ENCODE peak calls at places on chromosomes 1 and 21, in eight cellular contexts. N is thoracic aorta; M is WERI-Rb-1; B is CD8-positive, alpha-beta memory T cell; H is NT2/D1; Z is brain microvascular endothelial cell; T is PC-3; G is epithelial cell of proximal tubule. E is an unnamed sample.

GRCh38 chr21:32475162-32475812 is 62.8 kb downstream of the EVA1C start:
- DNase-seq in N (no peak), M (no peak), B (no peak), H (no peak), Z (peak), T (peak), G (no peak), E (peak)

GRCh38 chr1:245678866-245679411 is 524.2 kb downstream of the KIF26B start:
- DNase-seq in N (no peak), M (no peak), B (no peak), H (no peak), Z (no peak), T (no peak), G (no peak), E (no peak)

GRCh38 chr1:48790397-48790796 is 13.7 kb upstream of the BEND5 start:
- DNase-seq in N (no peak), M (no peak), B (no peak), H (no peak), Z (no peak), T (no peak), G (no peak), E (no peak)

GRCh38 chr1:200207711-200208126 is 180.2 kb downstream of the NR5A2 start:
- DNase-seq in N (no peak), M (peak), B (no peak), H (no peak), Z (peak), T (peak), G (no peak), E (no peak)

GRCh38 chr1:57115030-57115614 is 149.3 kb upstream of the C8B start:
- DNase-seq in N (no peak), M (peak), B (no peak), H (no peak), Z (no peak), T (no peak), G (no peak), E (no peak)

GRCh38 chr1:207711285-207711684 is 40.6 kb upstream of the CD46 start:
- DNase-seq in N (no peak), M (peak), B (no peak), H (peak), Z (peak), T (peak), G (no peak), E (peak)

GRCh38 chr1:179575497-179576314 is at the start of gene NPHS2:
- DNase-seq in N (no peak), M (no peak), B (no peak), H (no peak), Z (no peak), T (no peak), G (no peak), E (no peak)

GRCh38 chr1:44786138-44786840 is 1.7 kb downstream of the BEST4 start:
- DNase-seq in N (no peak), M (peak), B (peak), H (peak), Z (peak), T (peak), G (no peak), E (peak)

GRCh38 chr1:37096523-37096922 is 62.2 kb upstream of the GRIK3 start:
- DNase-seq in N (no peak), M (peak), B (no peak), H (peak), Z (no peak), T (peak), G (no peak), E (peak)

GRCh38 chr1:243946946-243947345 is 96.9 kb upstream of the AKT3 start:
- DNase-seq in N (no peak), M (peak), B (peak), H (peak), Z (no peak), T (peak), G (no peak), E (peak)

GRCh38 chr21:46155514-46156377 is at the start of gene FTCD:
- DNase-seq in N (no peak), M (peak), B (no peak), H (no peak), Z (no peak), T (no peak), G (no peak), E (no peak)

GRCh38 chr1:157894613-157895012 is 53.0 kb upstream of the CD5L start:
- DNase-seq in N (no peak), M (no peak), B (no peak), H (no peak), Z (no peak), T (no peak), G (no peak), E (no peak)

GRCh38 chr21:37204580-37204979 is 62.6 kb downstream of the VPS26C start:
- DNase-seq in N (no peak), M (no peak), B (no peak), H (no peak), Z (no peak), T (no peak), G (no peak), E (peak)

GRCh38 chr1:89606227-89606945 is 26.5 kb upstream of the LRRC8C start:
- DNase-seq in N (no peak), M (no peak), B (peak), H (no peak), Z (no peak), T (no peak), G (no peak), E (no peak)

GRCh38 chr1:9145714-9146113 is 16.8 kb upstream of the GPR157 start:
- DNase-seq in N (no peak), M (no peak), B (no peak), H (no peak), Z (no peak), T (no peak), G (no peak), E (no peak)

GRCh38 chr1:114695430-114696093 is at the start of gene AMPD1:
- DNase-seq in N (no peak), M (no peak), B (no peak), H (no peak), Z (peak), T (peak), G (no peak), E (no peak)

GRCh38 chr21:28436286-28436932 is 556.3 kb downstream of the LTN1 start:
- DNase-seq in N (no peak), M (no peak), B (no peak), H (peak), Z (peak), T (peak), G (peak), E (peak)

GRCh38 chr21:26813426-26813998 is 31.7 kb downstream of the ADAMTS1 start:
- DNase-seq in N (no peak), M (peak), B (no peak), H (no peak), Z (no peak), T (no peak), G (no peak), E (no peak)

GRCh38 chr1:32116531-32116930 is 8.7 kb downstream of the KPNA6 start:
- DNase-seq in N (no peak), M (no peak), B (no peak), H (no peak), Z (no peak), T (no peak), G (no peak), E (peak)

GRCh38 chr1:59162665-59163064 is 134.2 kb upstream of the FGGY start:
- DNase-seq in N (no peak), M (no peak), B (no peak), H (no peak), Z (no peak), T (no peak), G (no peak), E (no peak)

GRCh38 chr1:152622803-152623202 is at the start of gene LCE3A:
- DNase-seq in N (no peak), M (no peak), B (no peak), H (no peak), Z (no peak), T (peak), G (no peak), E (peak)

GRCh38 chr1:16153110-16153998 is 2.5 kb downstream of the EPHA2 start:
- DNase-seq in N (no peak), M (peak), B (no peak), H (no peak), Z (no peak), T (no peak), G (no peak), E (no peak)

GRCh38 chr1:16153999-16154673 is 1.7 kb downstream of the EPHA2 start:
- DNase-seq in N (no peak), M (peak), B (no peak), H (no peak), Z (no peak), T (no peak), G (no peak), E (no peak)

GRCh38 chr1:16151200-16151708 is 4.6 kb downstream of the EPHA2 start:
- DNase-seq in N (no peak), M (peak), B (no peak), H (no peak), Z (no peak), T (no peak), G (no peak), E (no peak)

GRCh38 chr1:16151985-16152384 is 3.9 kb downstream of the EPHA2 start:
- DNase-seq in N (no peak), M (no peak), B (no peak), H (no peak), Z (no peak), T (no peak), G (no peak), E (no peak)

DNA sequence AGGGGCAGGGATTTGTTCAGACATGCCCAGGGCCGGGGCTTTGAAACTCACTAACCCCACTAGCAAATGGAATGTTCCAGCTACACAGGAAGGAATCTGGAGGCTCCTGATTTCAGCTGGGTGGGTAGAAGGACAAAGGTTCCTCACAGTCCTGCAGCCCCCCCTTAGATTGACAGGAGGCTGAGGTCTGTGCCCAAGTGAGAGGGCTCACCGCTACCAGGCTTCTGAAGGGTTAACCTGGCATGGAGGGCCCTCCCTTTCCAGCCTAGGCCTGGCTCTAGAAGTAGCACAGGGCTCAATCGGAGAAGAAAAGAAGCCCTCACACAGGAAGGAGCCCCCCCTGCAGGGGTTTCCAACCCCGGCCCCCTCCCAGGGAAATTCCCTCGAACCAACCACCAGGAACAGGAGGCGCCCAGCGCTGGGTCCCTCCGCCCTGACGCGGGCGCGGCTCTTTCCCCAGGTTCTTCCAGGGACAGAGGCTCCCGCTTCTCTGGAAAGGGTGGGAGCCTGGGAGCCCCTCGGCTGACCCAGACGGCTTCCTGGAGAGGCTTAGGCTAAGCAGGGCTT is 3.3 kb downstream of the EPHA2 start:
- DNase-seq in N (no peak), M (peak), B (no peak), H (no peak), Z (no peak), T (no peak), G (no peak), E (no peak)
- H3K4me3 ChIP-seq in N (peak), M (peak), B (no peak), H (no peak), Z (peak), T (peak), G (peak), E (no peak)

DNA sequence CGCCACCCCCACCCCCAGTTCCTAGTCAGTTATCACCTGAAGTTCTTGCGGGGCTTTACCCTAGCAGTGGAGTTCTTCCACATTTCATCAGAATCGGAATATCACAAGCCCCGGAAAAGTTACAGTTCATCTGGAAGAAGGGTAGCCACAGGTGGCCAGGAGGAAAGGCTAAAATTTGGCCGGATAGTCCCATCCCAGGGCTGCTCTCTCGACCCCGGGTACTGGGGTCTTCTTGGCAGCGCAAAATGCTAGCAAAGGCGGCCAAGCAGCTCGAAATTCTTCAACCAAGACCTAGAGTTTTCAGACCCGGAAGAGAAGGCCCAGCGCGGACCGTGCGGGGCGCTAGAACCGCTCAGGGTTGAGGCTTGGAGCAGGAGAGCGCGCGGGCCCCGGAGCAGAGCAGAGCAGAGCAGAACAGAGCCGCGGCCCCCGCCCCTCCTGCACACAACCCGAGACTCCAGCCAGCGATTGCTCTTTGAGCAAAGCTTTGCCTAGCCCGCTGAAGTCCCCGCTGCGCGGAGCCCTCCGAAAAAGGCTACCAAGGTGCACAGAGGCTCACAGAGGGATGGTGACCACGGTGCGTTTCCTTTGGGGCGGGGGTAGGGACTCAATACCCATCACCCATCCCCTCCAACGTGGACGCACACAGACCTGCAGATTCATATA is 8.1 kb downstream of the HLX start:
- DNase-seq in N (no peak), M (no peak), B (no peak), H (peak), Z (no peak), T (no peak), G (no peak), E (no peak)
- H3K4me3 ChIP-seq in N (peak), M (peak), B (no peak), H (peak), Z (peak), T (no peak), G (peak), E (no peak)

GRCh38 chr1:212346586-212346985 is 61.4 kb downstream of the PPP2R5A start:
- DNase-seq in N (no peak), M (no peak), B (no peak), H (no peak), Z (no peak), T (no peak), G (no peak), E (no peak)
- H3K4me3 ChIP-seq in N (no peak), M (no peak), B (no peak), H (no peak), Z (no peak), T (no peak), G (no peak), E (no peak)

DNA sequence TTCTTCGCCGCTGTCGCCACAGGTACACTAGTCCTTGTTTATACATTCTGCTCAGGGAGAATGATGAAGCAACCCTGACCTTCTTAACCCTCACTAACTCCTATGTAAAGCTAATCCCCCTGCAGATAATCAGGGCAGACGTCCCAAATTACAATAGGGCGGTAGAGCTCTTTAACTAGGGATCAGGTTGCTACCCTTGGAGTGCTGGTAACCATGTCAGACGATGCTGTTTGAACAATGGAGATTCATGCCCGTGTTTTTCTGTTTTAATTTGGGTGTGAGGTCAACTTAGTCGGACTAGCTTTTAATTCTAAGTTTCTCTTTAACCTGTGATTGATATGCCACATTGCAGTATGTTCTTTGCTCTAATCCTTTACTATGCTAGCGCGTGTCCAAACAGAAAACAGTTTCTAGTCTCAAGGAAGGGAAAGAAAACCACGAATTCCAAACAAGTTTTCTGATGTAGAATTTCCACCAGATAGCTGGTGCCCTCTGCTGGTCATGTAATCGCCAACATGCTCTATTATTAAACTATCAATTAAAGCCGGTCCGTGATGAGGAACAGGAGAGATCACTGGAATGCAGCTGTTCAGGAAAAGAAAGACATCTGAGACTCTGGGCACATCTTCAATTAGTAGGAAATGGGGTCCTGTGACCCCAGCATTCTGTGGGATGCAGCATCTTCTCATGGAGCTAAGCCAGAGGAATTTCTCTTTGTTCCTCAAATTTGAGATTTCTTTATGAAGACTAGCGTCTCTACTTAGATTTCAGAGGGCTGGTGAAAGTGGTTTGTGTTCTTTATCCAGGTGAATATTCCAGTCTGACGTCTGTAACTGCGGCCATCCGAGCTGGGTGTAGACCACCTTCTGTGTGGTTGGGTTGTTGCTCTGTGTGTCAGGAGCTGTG is 18.3 kb upstream of the VAMP3 start:
- DNase-seq in N (peak), M (peak), B (peak), H (no peak), Z (peak), T (peak), G (no peak), E (peak)
- H3K4me3 ChIP-seq in N (peak), M (peak), B (no peak), H (no peak), Z (peak), T (peak), G (peak), E (no peak)

GRCh38 chr1:214102907-214103306 is 115.1 kb downstream of the PROX1 start:
- DNase-seq in N (no peak), M (no peak), B (no peak), H (no peak), Z (peak), T (peak), G (peak), E (no peak)
- H3K4me3 ChIP-seq in N (no peak), M (no peak), B (no peak), H (no peak), Z (no peak), T (peak), G (no peak), E (no peak)